ENCODE peak calls at places on chromosomes 3 and 15, in ten cellular contexts. One of them, this sample, is unnamed.
A peak's percentile ranks its signal among the peaks of the same experiment; 100 is the strongest.

GRCh38 chr15:64897345-64897985 is 14.2 kb upstream of the ANKDD1A start:
- DNase-seq in endothelial cell: no peak
- DNase-seq in cardiac muscle cell: no peak
- DNase-seq in WTC11: no peak
- DNase-seq in A549: no peak
- DNase-seq in neural progenitor cell: no peak
- DNase-seq in thoracic aorta: peak; percentile 57
- DNase-seq in fibroblast of mammary gland: peak; percentile 87
- DNase-seq in GM20000: no peak
- DNase-seq in fibroblast of the aortic adventitia: peak; percentile 58
- DNase-seq in this sample: no peak

GRCh38 chr3:156750191-156750873 is 75.8 kb upstream of the LEKR1 start:
- DNase-seq in endothelial cell: no peak
- DNase-seq in cardiac muscle cell: peak; percentile 45
- DNase-seq in WTC11: peak; percentile 20
- DNase-seq in A549: no peak
- DNase-seq in neural progenitor cell: peak; percentile 64
- DNase-seq in thoracic aorta: no peak
- DNase-seq in fibroblast of mammary gland: peak; percentile 49
- DNase-seq in GM20000: no peak
- DNase-seq in fibroblast of the aortic adventitia: peak; percentile 61
- DNase-seq in this sample: peak; percentile 14

GRCh38 chr3:159619341-159619885 is 369.2 kb upstream of the IL12A start:
- DNase-seq in endothelial cell: no peak
- DNase-seq in cardiac muscle cell: peak; percentile 8
- DNase-seq in WTC11: no peak
- DNase-seq in A549: no peak
- DNase-seq in neural progenitor cell: peak; percentile 86
- DNase-seq in thoracic aorta: no peak
- DNase-seq in fibroblast of mammary gland: peak; percentile 60
- DNase-seq in GM20000: no peak
- DNase-seq in fibroblast of the aortic adventitia: peak; percentile 37
- DNase-seq in this sample: peak; percentile 28

GRCh38 chr3:46639221-46639620 is 26.9 kb downstream of the FAM240A start:
- DNase-seq in endothelial cell: no peak
- DNase-seq in cardiac muscle cell: no peak
- DNase-seq in WTC11: no peak
- DNase-seq in A549: no peak
- DNase-seq in neural progenitor cell: no peak
- DNase-seq in thoracic aorta: no peak
- DNase-seq in fibroblast of mammary gland: no peak
- DNase-seq in GM20000: no peak
- DNase-seq in fibroblast of the aortic adventitia: no peak
- DNase-seq in this sample: no peak

GRCh38 chr15:62844564-62845235 is 197.8 kb upstream of the TPM1 start:
- DNase-seq in endothelial cell: no peak
- DNase-seq in cardiac muscle cell: peak; percentile 45
- DNase-seq in WTC11: no peak
- DNase-seq in A549: no peak
- DNase-seq in neural progenitor cell: no peak
- DNase-seq in thoracic aorta: no peak
- DNase-seq in fibroblast of mammary gland: no peak
- DNase-seq in GM20000: no peak
- DNase-seq in fibroblast of the aortic adventitia: no peak
- DNase-seq in this sample: no peak

GRCh38 chr3:114308830-114309229 is 15.0 kb downstream of the TIGIT start:
- DNase-seq in endothelial cell: no peak
- DNase-seq in cardiac muscle cell: no peak
- DNase-seq in WTC11: no peak
- DNase-seq in A549: no peak
- DNase-seq in neural progenitor cell: no peak
- DNase-seq in thoracic aorta: no peak
- DNase-seq in fibroblast of mammary gland: no peak
- DNase-seq in GM20000: peak; percentile 62
- DNase-seq in fibroblast of the aortic adventitia: no peak
- DNase-seq in this sample: no peak

GRCh38 chr3:196979545-196979944 is 10.9 kb upstream of the PIGZ start:
- DNase-seq in endothelial cell: no peak
- DNase-seq in cardiac muscle cell: no peak
- DNase-seq in WTC11: no peak
- DNase-seq in A549: no peak
- DNase-seq in neural progenitor cell: no peak
- DNase-seq in thoracic aorta: no peak
- DNase-seq in fibroblast of mammary gland: peak; percentile 91
- DNase-seq in GM20000: no peak
- DNase-seq in fibroblast of the aortic adventitia: peak; percentile 83
- DNase-seq in this sample: no peak

GRCh38 chr15:68559342-68560310 is 19.2 kb upstream of the CORO2B start:
- DNase-seq in endothelial cell: peak; percentile 94
- DNase-seq in cardiac muscle cell: peak; percentile 90
- DNase-seq in WTC11: peak; percentile 89
- DNase-seq in A549: peak; percentile 91
- DNase-seq in neural progenitor cell: peak; percentile 94
- DNase-seq in thoracic aorta: no peak
- DNase-seq in fibroblast of mammary gland: peak; percentile 66
- DNase-seq in GM20000: peak; percentile 82
- DNase-seq in fibroblast of the aortic adventitia: peak; percentile 71
- DNase-seq in this sample: peak; percentile 94

GRCh38 chr3:150439657-150440056 is 31.6 kb downstream of the TSC22D2 start:
- DNase-seq in endothelial cell: no peak
- DNase-seq in cardiac muscle cell: no peak
- DNase-seq in WTC11: no peak
- DNase-seq in A549: no peak
- DNase-seq in neural progenitor cell: no peak
- DNase-seq in thoracic aorta: no peak
- DNase-seq in fibroblast of mammary gland: peak; percentile 42
- DNase-seq in GM20000: no peak
- DNase-seq in fibroblast of the aortic adventitia: peak; percentile 26
- DNase-seq in this sample: no peak

GRCh38 chr15:84910928-84911623 is 26.6 kb downstream of the SLC28A1 start:
- DNase-seq in endothelial cell: no peak
- DNase-seq in cardiac muscle cell: no peak
- DNase-seq in WTC11: no peak
- DNase-seq in A549: no peak
- DNase-seq in neural progenitor cell: no peak
- DNase-seq in thoracic aorta: no peak
- DNase-seq in fibroblast of mammary gland: peak; percentile 53
- DNase-seq in GM20000: no peak
- DNase-seq in fibroblast of the aortic adventitia: no peak
- DNase-seq in this sample: no peak

GRCh38 chr15:38085931-38086562 is 151.6 kb downstream of the TMCO5A start:
- DNase-seq in endothelial cell: no peak
- DNase-seq in cardiac muscle cell: no peak
- DNase-seq in WTC11: no peak
- DNase-seq in A549: no peak
- DNase-seq in neural progenitor cell: no peak
- DNase-seq in thoracic aorta: no peak
- DNase-seq in fibroblast of mammary gland: peak; percentile 21
- DNase-seq in GM20000: peak; percentile 35
- DNase-seq in fibroblast of the aortic adventitia: peak; percentile 69
- DNase-seq in this sample: no peak

GRCh38 chr3:64627471-64628321 is 60.1 kb downstream of the ADAMTS9 start:
- DNase-seq in endothelial cell: no peak
- DNase-seq in cardiac muscle cell: no peak
- DNase-seq in WTC11: no peak
- DNase-seq in A549: no peak
- DNase-seq in neural progenitor cell: peak; percentile 70
- DNase-seq in thoracic aorta: no peak
- DNase-seq in fibroblast of mammary gland: peak; percentile 20
- DNase-seq in GM20000: no peak
- DNase-seq in fibroblast of the aortic adventitia: no peak
- DNase-seq in this sample: no peak

GRCh38 chr3:123122525-123123315 is 55.9 kb downstream of the PDIA5 start:
- DNase-seq in endothelial cell: no peak
- DNase-seq in cardiac muscle cell: no peak
- DNase-seq in WTC11: no peak
- DNase-seq in A549: no peak
- DNase-seq in neural progenitor cell: no peak
- DNase-seq in thoracic aorta: no peak
- DNase-seq in fibroblast of mammary gland: peak; percentile 36
- DNase-seq in GM20000: no peak
- DNase-seq in fibroblast of the aortic adventitia: peak; percentile 72
- DNase-seq in this sample: no peak

GRCh38 chr3:149596136-149596770 is 61.6 kb downstream of the WWTR1 start:
- DNase-seq in endothelial cell: no peak
- DNase-seq in cardiac muscle cell: no peak
- DNase-seq in WTC11: no peak
- DNase-seq in A549: no peak
- DNase-seq in neural progenitor cell: no peak
- DNase-seq in thoracic aorta: no peak
- DNase-seq in fibroblast of mammary gland: peak; percentile 47
- DNase-seq in GM20000: no peak
- DNase-seq in fibroblast of the aortic adventitia: peak; percentile 82
- DNase-seq in this sample: no peak

GRCh38 chr15:48190932-48191573 is 412 bp upstream of the CTXN2 start:
- DNase-seq in endothelial cell: peak; percentile 91
- DNase-seq in cardiac muscle cell: peak; percentile 93
- DNase-seq in WTC11: peak; percentile 96
- DNase-seq in A549: no peak
- DNase-seq in neural progenitor cell: peak; percentile 94
- DNase-seq in thoracic aorta: peak; percentile 7
- DNase-seq in fibroblast of mammary gland: peak; percentile 64
- DNase-seq in GM20000: peak; percentile 48
- DNase-seq in fibroblast of the aortic adventitia: peak; percentile 67
- DNase-seq in this sample: peak; percentile 97

DNA sequence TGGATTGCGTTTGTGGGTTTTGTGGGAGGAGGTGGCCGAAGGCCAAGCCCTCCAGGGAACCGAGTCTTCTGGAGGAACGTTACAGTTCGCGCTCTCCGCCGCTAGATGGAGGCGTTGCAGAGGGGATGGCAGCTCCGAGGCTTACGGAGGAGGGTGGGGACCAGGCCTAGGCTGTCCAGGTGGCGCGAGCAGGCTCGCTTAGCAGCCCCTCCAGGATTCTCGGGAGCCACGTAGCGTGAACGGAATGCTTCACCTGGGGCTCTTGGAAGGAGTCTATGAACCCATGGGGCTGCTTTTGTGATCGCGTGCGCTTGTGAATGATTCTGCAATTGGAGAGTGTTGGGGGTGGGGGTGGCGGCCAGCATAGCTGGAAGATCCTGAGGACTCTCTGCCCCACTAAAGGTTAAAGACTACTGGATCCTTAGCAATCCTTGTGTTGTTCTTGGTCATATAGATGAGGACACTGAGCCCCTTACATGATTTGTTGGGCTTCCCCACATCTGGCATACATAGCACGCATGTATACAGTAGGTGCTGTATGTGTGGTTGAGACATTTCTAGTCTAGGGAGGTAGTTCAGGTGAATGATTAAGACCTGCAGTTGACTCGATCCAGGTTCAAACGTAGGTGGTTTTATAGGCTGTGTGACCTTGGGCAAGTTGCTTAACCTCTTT is 25.7 kb downstream of the FAM3D start:
- DNase-seq in endothelial cell: peak; percentile 85
- DNase-seq in cardiac muscle cell: peak; percentile 84
- DNase-seq in WTC11: peak; percentile 93
- DNase-seq in A549: peak; percentile 53
- DNase-seq in neural progenitor cell: peak; percentile 90
- DNase-seq in thoracic aorta: peak; percentile 19
- DNase-seq in fibroblast of mammary gland: peak; percentile 71
- DNase-seq in GM20000: peak; percentile 78
- DNase-seq in fibroblast of the aortic adventitia: peak; percentile 74
- DNase-seq in this sample: peak; percentile 86
- TF ChIP-seq CTCF in endothelial cell: peak; percentile 67
- TF ChIP-seq CTCF in cardiac muscle cell: peak; percentile 95
- TF ChIP-seq CTCF in WTC11: peak; percentile 80
- TF ChIP-seq CTCF in A549: peak; percentile 72
- TF ChIP-seq CTCF in neural progenitor cell: peak; percentile 95
- TF ChIP-seq CTCF in thoracic aorta: peak; percentile 59
- TF ChIP-seq CTCF in fibroblast of mammary gland: peak; percentile 94
- TF ChIP-seq CTCF in GM20000: peak; percentile 76
- TF ChIP-seq CTCF in fibroblast of the aortic adventitia: peak; percentile 93
- TF ChIP-seq CTCF in this sample: peak; percentile 85

DNA sequence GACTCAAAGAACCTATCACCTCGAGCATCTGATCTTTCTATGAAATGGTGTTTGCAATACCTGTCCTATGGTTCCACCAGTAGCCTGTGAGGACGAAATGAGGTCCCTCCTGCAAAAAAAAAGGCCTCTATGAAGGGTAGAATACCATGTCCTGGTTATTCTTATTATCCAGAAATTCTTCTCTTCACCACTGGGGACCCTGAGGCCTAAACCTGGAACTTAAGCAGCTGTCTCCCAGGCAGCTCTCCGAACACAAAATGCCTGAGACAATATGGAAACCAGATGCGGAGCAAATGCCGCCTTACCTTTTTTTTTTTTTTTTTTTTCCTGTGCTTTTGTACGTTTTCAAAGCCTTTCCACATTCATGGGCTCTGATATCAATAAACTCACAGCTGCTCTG is 62.1 kb upstream of the WNT5A start:
- DNase-seq in endothelial cell: no peak
- DNase-seq in cardiac muscle cell: peak; percentile 30
- DNase-seq in WTC11: no peak
- DNase-seq in A549: no peak
- DNase-seq in neural progenitor cell: peak; percentile 17
- DNase-seq in thoracic aorta: no peak
- DNase-seq in fibroblast of mammary gland: peak; percentile 47
- DNase-seq in GM20000: no peak
- DNase-seq in fibroblast of the aortic adventitia: peak; percentile 31
- DNase-seq in this sample: no peak
- TF ChIP-seq CTCF in endothelial cell: no peak
- TF ChIP-seq CTCF in cardiac muscle cell: no peak
- TF ChIP-seq CTCF in WTC11: no peak
- TF ChIP-seq CTCF in A549: no peak
- TF ChIP-seq CTCF in neural progenitor cell: peak; percentile 31
- TF ChIP-seq CTCF in thoracic aorta: no peak
- TF ChIP-seq CTCF in fibroblast of mammary gland: peak; percentile 27
- TF ChIP-seq CTCF in GM20000: no peak
- TF ChIP-seq CTCF in fibroblast of the aortic adventitia: peak; percentile 37
- TF ChIP-seq CTCF in this sample: no peak

DNA sequence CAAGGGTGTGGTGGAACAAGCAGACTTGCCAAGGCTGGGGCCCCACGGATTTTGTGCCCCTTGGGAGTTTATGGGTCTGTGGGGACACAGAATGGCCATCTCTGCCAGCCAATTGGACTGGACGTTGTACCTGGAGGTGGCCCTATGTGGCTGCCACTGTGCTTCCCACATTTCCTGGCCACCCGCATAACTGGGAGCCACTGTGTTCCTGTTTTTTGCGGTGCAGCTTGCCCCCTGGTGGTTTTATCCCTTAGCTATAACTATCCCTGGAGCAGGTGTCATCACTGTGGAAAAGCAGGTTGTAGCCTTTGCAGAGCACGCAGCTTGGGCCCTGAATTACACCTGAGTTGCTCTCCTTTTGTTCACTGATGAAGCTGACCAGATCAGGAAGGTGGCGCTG is 306.3 kb downstream of the ZPLD1 start:
- DNase-seq in endothelial cell: no peak
- DNase-seq in cardiac muscle cell: peak; percentile 48
- DNase-seq in WTC11: peak; percentile 24
- DNase-seq in A549: no peak
- DNase-seq in neural progenitor cell: peak; percentile 6
- DNase-seq in thoracic aorta: no peak
- DNase-seq in fibroblast of mammary gland: no peak
- DNase-seq in GM20000: no peak
- DNase-seq in fibroblast of the aortic adventitia: no peak
- DNase-seq in this sample: no peak
- TF ChIP-seq CTCF in endothelial cell: no peak
- TF ChIP-seq CTCF in cardiac muscle cell: no peak
- TF ChIP-seq CTCF in WTC11: peak; percentile 24
- TF ChIP-seq CTCF in A549: no peak
- TF ChIP-seq CTCF in neural progenitor cell: peak; percentile 36
- TF ChIP-seq CTCF in thoracic aorta: no peak
- TF ChIP-seq CTCF in fibroblast of mammary gland: no peak
- TF ChIP-seq CTCF in GM20000: no peak
- TF ChIP-seq CTCF in fibroblast of the aortic adventitia: no peak
- TF ChIP-seq CTCF in this sample: peak; percentile 12

GRCh38 chr3:37982351-37982750 is 8.2 kb upstream of the VILL start:
- DNase-seq in endothelial cell: no peak
- DNase-seq in cardiac muscle cell: no peak
- DNase-seq in WTC11: no peak
- DNase-seq in A549: no peak
- DNase-seq in neural progenitor cell: no peak
- DNase-seq in thoracic aorta: no peak
- DNase-seq in fibroblast of mammary gland: no peak
- DNase-seq in GM20000: no peak
- DNase-seq in fibroblast of the aortic adventitia: no peak
- DNase-seq in this sample: no peak
- TF ChIP-seq CTCF in endothelial cell: no peak
- TF ChIP-seq CTCF in cardiac muscle cell: no peak
- TF ChIP-seq CTCF in WTC11: no peak
- TF ChIP-seq CTCF in A549: no peak
- TF ChIP-seq CTCF in neural progenitor cell: no peak
- TF ChIP-seq CTCF in thoracic aorta: no peak
- TF ChIP-seq CTCF in fibroblast of mammary gland: no peak
- TF ChIP-seq CTCF in GM20000: no peak
- TF ChIP-seq CTCF in fibroblast of the aortic adventitia: no peak
- TF ChIP-seq CTCF in this sample: no peak